ENCODE peak calls at places on chromosomes 13 and 19, in five cellular contexts. F is cardiac fibroblast, Y is WTC11, C is AG09309, U is GM12865. A is an unnamed sample.
A peak's percentile ranks its signal among the peaks of the same experiment; 100 is the strongest.

GRCh38 chr19:1057185-1057857 is 9.6 kb upstream of the ARHGAP45 start:
- DNase-seq in F (peak; percentile 73), Y (no peak), C (no peak), U (peak; percentile 61), A (peak; percentile 73)

GRCh38 chr19:53037101-53038097 is 7.1 kb upstream of the ERVV-2 start:
- DNase-seq in F (peak; percentile 50), Y (peak; percentile 76), C (peak; percentile 7), U (no peak), A (no peak)

GRCh38 chr19:9883231-9883758 is 48.2 kb downstream of the PIN1 start:
- DNase-seq in F (no peak), Y (peak; percentile 27), C (no peak), U (no peak), A (no peak)

GRCh38 chr19:42132030-42132628 is at the start of gene POU2F2:
- DNase-seq in F (no peak), Y (peak; percentile 27), C (no peak), U (peak; percentile 84), A (no peak)

GRCh38 chr19:38583219-38583984 is 34.4 kb downstream of the MAP4K1 start:
- DNase-seq in F (no peak), Y (no peak), C (no peak), U (peak; percentile 89), A (no peak)

GRCh38 chr13:113655358-113656014 is 2.5 kb downstream of the ATP4B start:
- DNase-seq in F (no peak), Y (peak; percentile 11), C (no peak), U (no peak), A (no peak)

GRCh38 chr19:47598407-47599349 is 10.3 kb upstream of the BICRA start:
- DNase-seq in F (peak; percentile 96), Y (peak; percentile 76), C (peak; percentile 94), U (peak; percentile 12), A (peak; percentile 98)

GRCh38 chr19:38004505-38005223 is 97.7 kb downstream of the SIPA1L3 start:
- DNase-seq in F (peak; percentile 96), Y (peak; percentile 71), C (peak; percentile 96), U (peak; percentile 94), A (peak; percentile 98)

GRCh38 chr19:6263306-6264076 is 16.3 kb downstream of the MLLT1 start:
- DNase-seq in F (no peak), Y (no peak), C (no peak), U (no peak), A (peak; percentile 13)

GRCh38 chr13:33520480-33520839 is 234.9 kb upstream of the STARD13 start:
- DNase-seq in F (no peak), Y (no peak), C (no peak), U (no peak), A (no peak)

GRCh38 chr13:106100261-106100919 is 435.1 kb downstream of the EFNB2 start:
- DNase-seq in F (no peak), Y (peak; percentile 77), C (no peak), U (peak; percentile 42), A (no peak)

GRCh38 chr13:50130686-50131051 is 115.4 kb downstream of the KCNRG start:
- DNase-seq in F (peak; percentile 59), Y (peak; percentile 47), C (no peak), U (no peak), A (no peak)

GRCh38 chr19:28488006-28488405 is 724.9 kb downstream of the UQCRFS1 start:
- DNase-seq in F (no peak), Y (no peak), C (no peak), U (no peak), A (no peak)

GRCh38 chr19:14563590-14563926 is 8.3 kb downstream of the NDUFB7 start:
- DNase-seq in F (no peak), Y (no peak), C (no peak), U (no peak), A (no peak)

GRCh38 chr19:13153627-13154240 is 3.5 kb downstream of the IER2 start:
- DNase-seq in F (peak; percentile 62), Y (peak; percentile 48), C (no peak), U (peak; percentile 68), A (no peak)

GRCh38 chr13:20719783-20720182 is 16.3 kb downstream of the IL17D start:
- DNase-seq in F (no peak), Y (no peak), C (no peak), U (no peak), A (no peak)

GRCh38 chr13:91576590-91576989 is 178.2 kb downstream of the GPC5 start:
- DNase-seq in F (peak; percentile 1), Y (peak; percentile 50), C (no peak), U (peak; percentile 28), A (no peak)

GRCh38 chr13:101554420-101555125 is 102.1 kb downstream of the ITGBL1 start:
- DNase-seq in F (no peak), Y (no peak), C (no peak), U (no peak), A (peak; percentile 24)

GRCh38 chr19:42441047-42441440 is 1.7 kb downstream of the CXCL17 start:
- DNase-seq in F (no peak), Y (no peak), C (no peak), U (no peak), A (no peak)

GRCh38 chr19:1851581-1852293 is 3.5 kb upstream of the REXO1 start:
- DNase-seq in F (no peak), Y (no peak), C (no peak), U (no peak), A (no peak)

GRCh38 chr19:10195199-10195519 is 406 bp upstream of the DNMT1 start:
- DNase-seq in F (no peak), Y (no peak), C (no peak), U (no peak), A (no peak)

GRCh38 chr13:30895773-30896172 is 10.3 kb upstream of the MEDAG start:
- DNase-seq in F (peak; percentile 96), Y (no peak), C (peak; percentile 74), U (no peak), A (peak; percentile 74)

GRCh38 chr19:518292-519231 is 11.3 kb downstream of the TPGS1 start:
- DNase-seq in F (peak; percentile 91), Y (peak; percentile 79), C (no peak), U (peak; percentile 46), A (no peak)

GRCh38 chr19:22286151-22286810 is at the start of gene ZNF729:
- DNase-seq in F (no peak), Y (no peak), C (no peak), U (no peak), A (no peak)

GRCh38 chr19:33418461-33418860 is 45.0 kb downstream of the CEBPG start:
- DNase-seq in F (no peak), Y (no peak), C (no peak), U (no peak), A (no peak)

GRCh38 chr13:59178344-59178743 is 985.4 kb downstream of the DIAPH3 start:
- DNase-seq in F (peak; percentile 19), Y (no peak), C (no peak), U (no peak), A (no peak)

GRCh38 chr13:59172076-59172475 is 991.7 kb downstream of the DIAPH3 start:
- DNase-seq in F (no peak), Y (no peak), C (no peak), U (no peak), A (no peak)

GRCh38 chr13:59182241-59182640 is 981.5 kb downstream of the DIAPH3 start:
- DNase-seq in F (no peak), Y (no peak), C (no peak), U (no peak), A (no peak)

GRCh38 chr13:59176775-59177174 is 987.0 kb downstream of the DIAPH3 start:
- DNase-seq in F (no peak), Y (no peak), C (no peak), U (peak; percentile 3), A (no peak)
- TF ChIP-seq CTCF in F (peak; percentile 6), Y (peak; percentile 42), C (no peak), U (peak; percentile 26), A (peak; percentile 41)

GRCh38 chr13:45362939-45363338 is 22.0 kb upstream of the TPT1 start:
- DNase-seq in F (no peak), Y (peak; percentile 68), C (no peak), U (peak; percentile 52), A (no peak)
- TF ChIP-seq CTCF in F (no peak), Y (peak; percentile 54), C (no peak), U (peak; percentile 20), A (peak; percentile 50)

GRCh38 chr13:29266261-29266660 is 329.2 kb downstream of the SLC7A1 start:
- DNase-seq in F (no peak), Y (no peak), C (no peak), U (no peak), A (no peak)

GRCh38 chr13:29255567-29255966 is 339.9 kb downstream of the SLC7A1 start:
- DNase-seq in F (no peak), Y (no peak), C (no peak), U (no peak), A (no peak)

GRCh38 chr13:29254971-29255370 is 340.5 kb downstream of the SLC7A1 start:
- DNase-seq in F (no peak), Y (no peak), C (no peak), U (peak; percentile 51), A (no peak)

DNA sequence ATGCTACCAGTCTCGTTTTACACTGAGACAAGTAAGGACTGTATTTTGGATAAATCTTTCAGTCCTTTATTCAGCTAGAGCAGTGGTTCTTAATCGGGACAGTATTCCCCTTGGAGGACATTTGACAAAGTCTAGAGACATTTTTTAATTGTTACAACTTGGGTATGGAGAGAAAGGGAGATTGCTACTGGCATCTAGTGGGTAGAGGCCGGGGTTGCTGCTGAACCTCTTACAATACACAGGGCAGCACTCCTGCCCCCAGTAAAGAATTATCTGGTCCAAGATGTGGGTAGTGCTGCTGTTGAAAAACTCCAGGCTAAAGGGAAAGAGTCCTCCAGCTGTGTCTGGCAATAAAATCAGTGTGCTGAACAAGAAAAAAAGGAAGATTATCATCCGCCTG is 334.8 kb downstream of the SLC7A1 start:
- DNase-seq in F (peak; percentile 11), Y (no peak), C (no peak), U (peak; percentile 32), A (no peak)
- TF ChIP-seq CTCF in F (no peak), Y (no peak), C (no peak), U (peak; percentile 34), A (peak; percentile 13)

GRCh38 chr13:76019421-76020044 is 383.4 kb downstream of the LMO7 start:
- DNase-seq in F (no peak), Y (peak; percentile 74), C (no peak), U (peak; percentile 9), A (peak; percentile 22)
- TF ChIP-seq CTCF in F (peak; percentile 37), Y (peak; percentile 1), C (peak; percentile 7), U (no peak), A (peak; percentile 65)

GRCh38 chr13:71672527-71672926 is 194.5 kb downstream of the DACH1 start:
- DNase-seq in F (peak; percentile 22), Y (no peak), C (no peak), U (no peak), A (no peak)
- TF ChIP-seq CTCF in F (peak; percentile 30), Y (no peak), C (no peak), U (no peak), A (no peak)

A was measured in HFFc6.